ENCODE peak calls at places on chromosomes 2 and 18, in nine cellular contexts. One of them, this sample, is unnamed.

GRCh38 chr2:74741076-74741460 is 87.0 kb downstream of the SEMA4F start:
- DNase-seq in PC-3: no peak
- DNase-seq in IMR-90: no peak
- DNase-seq in astrocyte: no peak
- DNase-seq in stomach: no peak
- DNase-seq in dorsolateral prefrontal cortex: no peak
- DNase-seq in K562: no peak
- DNase-seq in heart right ventricle: no peak
- DNase-seq in prostate gland: no peak
- DNase-seq in this sample: no peak

GRCh38 chr18:12326711-12327460 is 18.8 kb downstream of the TUBB6 start:
- DNase-seq in PC-3: no peak
- DNase-seq in IMR-90: no peak
- DNase-seq in astrocyte: no peak
- DNase-seq in stomach: no peak
- DNase-seq in dorsolateral prefrontal cortex: no peak
- DNase-seq in K562: no peak
- DNase-seq in heart right ventricle: no peak
- DNase-seq in prostate gland: no peak
- DNase-seq in this sample: no peak

GRCh38 chr18:29034113-29034856 is 857.4 kb upstream of the CDH2 start:
- DNase-seq in PC-3: no peak
- DNase-seq in IMR-90: no peak
- DNase-seq in astrocyte: peak
- DNase-seq in stomach: no peak
- DNase-seq in dorsolateral prefrontal cortex: no peak
- DNase-seq in K562: no peak
- DNase-seq in heart right ventricle: no peak
- DNase-seq in prostate gland: no peak
- DNase-seq in this sample: no peak

GRCh38 chr2:226638576-226638975 is 161.0 kb downstream of the IRS1 start:
- DNase-seq in PC-3: no peak
- DNase-seq in IMR-90: peak
- DNase-seq in astrocyte: no peak
- DNase-seq in stomach: no peak
- DNase-seq in dorsolateral prefrontal cortex: no peak
- DNase-seq in K562: peak
- DNase-seq in heart right ventricle: no peak
- DNase-seq in prostate gland: no peak
- DNase-seq in this sample: no peak

GRCh38 chr2:26852405-26853348 is 4.7 kb downstream of the DPYSL5 start:
- DNase-seq in PC-3: no peak
- DNase-seq in IMR-90: no peak
- DNase-seq in astrocyte: no peak
- DNase-seq in stomach: no peak
- DNase-seq in dorsolateral prefrontal cortex: no peak
- DNase-seq in K562: no peak
- DNase-seq in heart right ventricle: peak
- DNase-seq in prostate gland: no peak
- DNase-seq in this sample: no peak

GRCh38 chr2:191218292-191218898 is 26.8 kb upstream of the MYO1B start:
- DNase-seq in PC-3: peak
- DNase-seq in IMR-90: peak
- DNase-seq in astrocyte: peak
- DNase-seq in stomach: peak
- DNase-seq in dorsolateral prefrontal cortex: peak
- DNase-seq in K562: peak
- DNase-seq in heart right ventricle: peak
- DNase-seq in prostate gland: no peak
- DNase-seq in this sample: no peak

GRCh38 chr2:219987830-219988229 is 360.4 kb downstream of the SLC4A3 start:
- DNase-seq in PC-3: peak
- DNase-seq in IMR-90: peak
- DNase-seq in astrocyte: peak
- DNase-seq in stomach: no peak
- DNase-seq in dorsolateral prefrontal cortex: no peak
- DNase-seq in K562: no peak
- DNase-seq in heart right ventricle: peak
- DNase-seq in prostate gland: no peak
- DNase-seq in this sample: no peak

GRCh38 chr2:9830685-9831410 is 12.4 kb upstream of the TAF1B start:
- DNase-seq in PC-3: no peak
- DNase-seq in IMR-90: no peak
- DNase-seq in astrocyte: no peak
- DNase-seq in stomach: peak
- DNase-seq in dorsolateral prefrontal cortex: no peak
- DNase-seq in K562: no peak
- DNase-seq in heart right ventricle: no peak
- DNase-seq in prostate gland: peak
- DNase-seq in this sample: no peak

GRCh38 chr2:109162999-109163398 is 34.0 kb downstream of the SH3RF3 start:
- DNase-seq in PC-3: no peak
- DNase-seq in IMR-90: no peak
- DNase-seq in astrocyte: peak
- DNase-seq in stomach: peak
- DNase-seq in dorsolateral prefrontal cortex: no peak
- DNase-seq in K562: no peak
- DNase-seq in heart right ventricle: peak
- DNase-seq in prostate gland: no peak
- DNase-seq in this sample: no peak

GRCh38 chr18:27185025-27185763 is at the start of gene CHST9:
- DNase-seq in PC-3: no peak
- DNase-seq in IMR-90: no peak
- DNase-seq in astrocyte: no peak
- DNase-seq in stomach: peak
- DNase-seq in dorsolateral prefrontal cortex: peak
- DNase-seq in K562: no peak
- DNase-seq in heart right ventricle: peak
- DNase-seq in prostate gland: peak
- DNase-seq in this sample: peak

GRCh38 chr2:163859951-163860350 is 124.1 kb upstream of the FIGN start:
- DNase-seq in PC-3: no peak
- DNase-seq in IMR-90: peak
- DNase-seq in astrocyte: no peak
- DNase-seq in stomach: no peak
- DNase-seq in dorsolateral prefrontal cortex: no peak
- DNase-seq in K562: no peak
- DNase-seq in heart right ventricle: no peak
- DNase-seq in prostate gland: no peak
- DNase-seq in this sample: no peak

GRCh38 chr18:63182861-63183260 is 136.7 kb downstream of the BCL2 start:
- DNase-seq in PC-3: no peak
- DNase-seq in IMR-90: no peak
- DNase-seq in astrocyte: no peak
- DNase-seq in stomach: no peak
- DNase-seq in dorsolateral prefrontal cortex: no peak
- DNase-seq in K562: no peak
- DNase-seq in heart right ventricle: no peak
- DNase-seq in prostate gland: no peak
- DNase-seq in this sample: no peak

GRCh38 chr18:23992119-23992940 is 22.2 kb upstream of the TTC39C start:
- DNase-seq in PC-3: peak
- DNase-seq in IMR-90: peak
- DNase-seq in astrocyte: peak
- DNase-seq in stomach: peak
- DNase-seq in dorsolateral prefrontal cortex: peak
- DNase-seq in K562: no peak
- DNase-seq in heart right ventricle: peak
- DNase-seq in prostate gland: peak
- DNase-seq in this sample: peak

GRCh38 chr18:13216092-13216582 is 2.4 kb upstream of the LDLRAD4 start:
- DNase-seq in PC-3: peak
- DNase-seq in IMR-90: peak
- DNase-seq in astrocyte: peak
- DNase-seq in stomach: peak
- DNase-seq in dorsolateral prefrontal cortex: peak
- DNase-seq in K562: no peak
- DNase-seq in heart right ventricle: peak
- DNase-seq in prostate gland: peak
- DNase-seq in this sample: peak

GRCh38 chr2:74043345-74044329 is 58.9 kb downstream of the TET3 start:
- DNase-seq in PC-3: no peak
- DNase-seq in IMR-90: no peak
- DNase-seq in astrocyte: no peak
- DNase-seq in stomach: no peak
- DNase-seq in dorsolateral prefrontal cortex: no peak
- DNase-seq in K562: peak
- DNase-seq in heart right ventricle: no peak
- DNase-seq in prostate gland: no peak
- DNase-seq in this sample: no peak

GRCh38 chr18:12838178-12838634 is 45.8 kb downstream of the PTPN2 start:
- DNase-seq in PC-3: peak
- DNase-seq in IMR-90: peak
- DNase-seq in astrocyte: peak
- DNase-seq in stomach: peak
- DNase-seq in dorsolateral prefrontal cortex: no peak
- DNase-seq in K562: peak
- DNase-seq in heart right ventricle: no peak
- DNase-seq in prostate gland: peak
- DNase-seq in this sample: peak

GRCh38 chr2:107072150-107072940 is 186.4 kb upstream of the ST6GAL2 start:
- DNase-seq in PC-3: peak
- DNase-seq in IMR-90: no peak
- DNase-seq in astrocyte: peak
- DNase-seq in stomach: no peak
- DNase-seq in dorsolateral prefrontal cortex: no peak
- DNase-seq in K562: no peak
- DNase-seq in heart right ventricle: no peak
- DNase-seq in prostate gland: peak
- DNase-seq in this sample: no peak

GRCh38 chr18:68148862-68149261 is 566.0 kb downstream of the TMX3 start:
- DNase-seq in PC-3: no peak
- DNase-seq in IMR-90: no peak
- DNase-seq in astrocyte: no peak
- DNase-seq in stomach: no peak
- DNase-seq in dorsolateral prefrontal cortex: no peak
- DNase-seq in K562: no peak
- DNase-seq in heart right ventricle: no peak
- DNase-seq in prostate gland: no peak
- DNase-seq in this sample: no peak

GRCh38 chr18:68150976-68151375 is 563.9 kb downstream of the TMX3 start:
- DNase-seq in PC-3: no peak
- DNase-seq in IMR-90: no peak
- DNase-seq in astrocyte: no peak
- DNase-seq in stomach: no peak
- DNase-seq in dorsolateral prefrontal cortex: no peak
- DNase-seq in K562: no peak
- DNase-seq in heart right ventricle: no peak
- DNase-seq in prostate gland: no peak
- DNase-seq in this sample: no peak

GRCh38 chr18:68147728-68148127 is 567.2 kb downstream of the TMX3 start:
- DNase-seq in PC-3: no peak
- DNase-seq in IMR-90: peak
- DNase-seq in astrocyte: peak
- DNase-seq in stomach: no peak
- DNase-seq in dorsolateral prefrontal cortex: no peak
- DNase-seq in K562: no peak
- DNase-seq in heart right ventricle: no peak
- DNase-seq in prostate gland: no peak
- DNase-seq in this sample: no peak

DNA sequence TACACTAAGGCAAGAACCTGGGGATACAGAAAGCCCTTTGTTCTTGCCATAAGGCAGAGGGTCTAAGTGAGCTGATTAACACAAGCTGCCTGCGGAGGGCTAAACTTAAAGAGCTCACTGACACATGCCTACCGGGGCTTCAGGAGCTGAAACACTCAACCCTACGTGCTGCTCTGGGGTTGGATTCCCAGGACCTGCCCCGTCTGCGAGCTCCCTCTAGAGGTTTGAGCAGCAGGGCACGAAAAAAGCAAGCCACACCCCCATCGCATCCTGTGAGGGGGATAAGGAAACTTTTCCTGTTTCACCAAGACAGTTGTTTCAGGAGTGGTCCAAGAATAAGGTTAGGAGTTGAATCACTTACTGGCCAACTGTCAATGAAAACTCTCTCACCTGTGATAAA is 562.1 kb downstream of the TMX3 start:
- DNase-seq in PC-3: no peak
- DNase-seq in IMR-90: no peak
- DNase-seq in astrocyte: no peak
- DNase-seq in stomach: no peak
- DNase-seq in dorsolateral prefrontal cortex: no peak
- DNase-seq in K562: no peak
- DNase-seq in heart right ventricle: no peak
- DNase-seq in prostate gland: no peak
- DNase-seq in this sample: no peak
- TF ChIP-seq CTCF in PC-3: peak
- TF ChIP-seq CTCF in IMR-90: no peak
- TF ChIP-seq CTCF in astrocyte: no peak
- TF ChIP-seq CTCF in stomach: no peak
- TF ChIP-seq CTCF in dorsolateral prefrontal cortex: no peak
- TF ChIP-seq CTCF in K562: no peak
- TF ChIP-seq CTCF in heart right ventricle: no peak
- TF ChIP-seq CTCF in prostate gland: no peak
- TF ChIP-seq CTCF in this sample: no peak

DNA sequence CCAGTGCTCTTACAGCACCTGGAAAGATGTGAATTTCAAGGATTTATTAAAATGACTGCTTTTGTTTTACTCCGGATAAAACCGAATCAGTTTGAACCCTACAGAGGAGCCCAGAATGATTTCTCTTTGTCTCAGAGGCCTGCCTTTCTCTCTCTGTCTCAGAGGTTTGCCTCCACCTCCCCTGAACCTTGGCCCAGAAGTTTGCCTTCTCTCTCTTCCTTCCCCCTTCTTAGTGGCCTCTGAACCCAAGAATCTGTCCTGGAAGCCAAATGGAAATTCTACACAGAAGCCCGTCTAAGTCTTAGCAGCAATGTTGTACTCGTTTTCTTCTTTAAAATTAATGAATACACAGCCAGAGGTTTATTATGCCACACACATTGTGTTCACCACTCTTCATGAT is 200.7 kb downstream of the SOCS6 start:
- DNase-seq in PC-3: no peak
- DNase-seq in IMR-90: no peak
- DNase-seq in astrocyte: no peak
- DNase-seq in stomach: no peak
- DNase-seq in dorsolateral prefrontal cortex: no peak
- DNase-seq in K562: no peak
- DNase-seq in heart right ventricle: no peak
- DNase-seq in prostate gland: no peak
- DNase-seq in this sample: no peak
- H3K27ac ChIP-seq in PC-3: no peak
- H3K27ac ChIP-seq in IMR-90: no peak
- H3K27ac ChIP-seq in astrocyte: no peak
- H3K27ac ChIP-seq in stomach: no peak
- H3K27ac ChIP-seq in dorsolateral prefrontal cortex: peak
- H3K27ac ChIP-seq in K562: no peak
- H3K27ac ChIP-seq in heart right ventricle: no peak
- H3K27ac ChIP-seq in prostate gland: no peak
- H3K27ac ChIP-seq in this sample: peak

GRCh38 chr2:32063310-32064020 is at the start of gene SPAST:
- DNase-seq in PC-3: peak
- DNase-seq in IMR-90: peak
- DNase-seq in astrocyte: peak
- DNase-seq in stomach: peak
- DNase-seq in dorsolateral prefrontal cortex: peak
- DNase-seq in K562: peak
- DNase-seq in heart right ventricle: peak
- DNase-seq in prostate gland: peak
- DNase-seq in this sample: peak
- TF ChIP-seq CTCF in PC-3: peak
- TF ChIP-seq CTCF in IMR-90: peak
- TF ChIP-seq CTCF in astrocyte: no peak
- TF ChIP-seq CTCF in stomach: peak
- TF ChIP-seq CTCF in dorsolateral prefrontal cortex: peak
- TF ChIP-seq CTCF in K562: peak
- TF ChIP-seq CTCF in heart right ventricle: peak
- TF ChIP-seq CTCF in prostate gland: peak
- TF ChIP-seq CTCF in this sample: peak

GRCh38 chr2:122977580-122977979 is 1047.5 kb upstream of the CNTNAP5 start:
- DNase-seq in PC-3: no peak
- DNase-seq in IMR-90: no peak
- DNase-seq in astrocyte: no peak
- DNase-seq in stomach: no peak
- DNase-seq in dorsolateral prefrontal cortex: no peak
- DNase-seq in K562: no peak
- DNase-seq in heart right ventricle: no peak
- DNase-seq in prostate gland: no peak
- DNase-seq in this sample: no peak
- H3K27ac ChIP-seq in PC-3: no peak
- H3K27ac ChIP-seq in IMR-90: no peak
- H3K27ac ChIP-seq in astrocyte: no peak
- H3K27ac ChIP-seq in stomach: no peak
- H3K27ac ChIP-seq in dorsolateral prefrontal cortex: no peak
- H3K27ac ChIP-seq in K562: no peak
- H3K27ac ChIP-seq in heart right ventricle: no peak
- H3K27ac ChIP-seq in prostate gland: no peak
- H3K27ac ChIP-seq in this sample: no peak